ENCODE peak calls at places on chromosomes 11 and 22, in four cellular contexts. U is right cardiac atrium, N is colonic mucosa, K is neural progenitor cell. F is an unnamed sample. For H3K9me3 and H3K4me1, the result is how much of the 10 kb centered on the place peaks cover.

GRCh38 chr22:45150139-45150538 is 13.6 kb upstream of the NUP50 start:
- DNase-seq in U (no peak), N (no peak), K (no peak), F (no peak)

GRCh38 chr11:61079416-61080150 is 22.7 kb upstream of the CD5 start:
- DNase-seq in U (no peak), N (no peak), K (peak), F (no peak)

GRCh38 chr11:124970925-124971324 is 16.9 kb downstream of the CCDC15 start:
- DNase-seq in U (no peak), N (no peak), K (peak), F (no peak)

GRCh38 chr11:86427441-86427840 is 52.8 kb downstream of the CCDC81 start:
- DNase-seq in U (no peak), N (no peak), K (no peak), F (no peak)

GRCh38 chr11:35853871-35854270 is 90.0 kb upstream of the LDLRAD3 start:
- DNase-seq in U (no peak), N (no peak), K (no peak), F (no peak)

GRCh38 chr11:65260756-65261590 is 789 bp upstream of the POLA2 start:
- DNase-seq in U (no peak), N (no peak), K (no peak), F (no peak)

GRCh38 chr22:45993841-45994240 is 16.9 kb upstream of the WNT7B start:
- DNase-seq in U (no peak), N (no peak), K (no peak), F (no peak)

GRCh38 chr11:68128682-68129327 is 7.6 kb upstream of the CHKA start:
- DNase-seq in U (peak), N (no peak), K (no peak), F (peak)

GRCh38 chr11:85682330-85683305 is 3.4 kb downstream of the CCDC89 start:
- DNase-seq in U (peak), N (peak), K (no peak), F (peak)

GRCh38 chr11:12971955-12972354 is 37.2 kb upstream of the RASSF10 start:
- DNase-seq in U (no peak), N (no peak), K (no peak), F (no peak)

GRCh38 chr22:20509344-20510047 is 2.1 kb downstream of the MED15 start:
- DNase-seq in U (peak), N (peak), K (peak), F (peak)

GRCh38 chr11:58900479-58901420 is 38.5 kb upstream of the GLYATL1 start:
- DNase-seq in U (peak), N (peak), K (peak), F (peak)

GRCh38 chr22:24583221-24583971 is 9.5 kb downstream of the LRRC75B start:
- DNase-seq in U (peak), N (no peak), K (no peak), F (no peak)

GRCh38 chr11:132576706-132577105 is 955.6 kb downstream of the OPCML start:
- DNase-seq in U (peak), N (no peak), K (peak), F (no peak)

GRCh38 chr11:73158356-73159051 is 16.4 kb upstream of the FCHSD2 start:
- DNase-seq in U (no peak), N (no peak), K (no peak), F (no peak)

GRCh38 chr11:68927280-68928107 is 23.8 kb downstream of the IGHMBP2 start:
- DNase-seq in U (no peak), N (no peak), K (no peak), F (no peak)

GRCh38 chr11:32297629-32298028 is 137.7 kb downstream of the WT1 start:
- DNase-seq in U (no peak), N (no peak), K (peak), F (no peak)

GRCh38 chr11:45930031-45930794 is 7.8 kb downstream of the LARGE2 start:
- DNase-seq in U (peak), N (peak), K (no peak), F (no peak)

GRCh38 chr11:99068832-99069231 is 48.1 kb downstream of the CNTN5 start:
- DNase-seq in U (no peak), N (no peak), K (no peak), F (no peak)

GRCh38 chr11:68581439-68581838 is 102.9 kb upstream of the GAL start:
- DNase-seq in U (peak), N (no peak), K (no peak), F (peak)

GRCh38 chr11:72124046-72124445 is 11.5 kb upstream of the FOLR3 start:
- DNase-seq in U (no peak), N (no peak), K (no peak), F (no peak)
- H3K9me3 ChIP-seq in U (under half), N (under half), K (under half), F (under half)

DNA sequence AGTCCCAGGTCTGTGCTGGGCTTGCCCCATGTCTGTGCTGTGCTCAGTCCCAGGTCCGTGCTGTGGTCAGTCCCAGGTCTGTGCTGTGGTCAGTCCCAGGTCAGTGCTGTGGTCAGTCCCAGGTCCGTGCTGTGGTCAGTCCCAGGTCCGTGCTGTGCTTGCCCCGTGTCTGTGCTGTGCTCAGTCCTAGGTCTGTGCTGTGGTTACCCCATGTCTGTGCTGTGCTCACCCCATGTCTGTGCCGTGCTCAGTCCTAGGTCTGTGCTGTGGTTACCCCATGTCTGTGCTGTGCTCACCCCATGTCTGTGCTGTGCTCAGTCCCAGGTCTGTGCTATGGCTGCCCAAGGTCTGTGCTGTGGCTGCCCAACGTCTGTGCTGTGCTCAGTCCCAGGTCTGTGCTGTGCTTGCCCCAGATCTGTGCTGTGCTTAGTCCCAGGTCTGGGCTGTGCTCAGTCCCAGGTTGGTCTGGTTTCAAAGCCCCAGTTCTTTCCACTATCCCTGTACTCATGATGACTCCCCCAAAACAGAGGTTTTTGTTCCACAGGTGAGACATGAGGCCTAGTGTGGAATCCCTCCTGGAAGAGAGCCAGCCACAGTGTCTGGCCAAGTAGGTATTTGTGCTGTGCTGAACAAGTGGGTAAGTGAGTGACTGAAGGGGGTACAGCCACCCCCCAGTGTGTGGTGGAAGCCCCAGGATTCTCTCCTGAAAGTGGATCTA is 34.8 kb downstream of the IRAG1 start:
- DNase-seq in U (no peak), N (no peak), K (no peak), F (no peak)
- H3K27ac ChIP-seq in U (peak), N (peak), K (no peak), F (peak)

DNA sequence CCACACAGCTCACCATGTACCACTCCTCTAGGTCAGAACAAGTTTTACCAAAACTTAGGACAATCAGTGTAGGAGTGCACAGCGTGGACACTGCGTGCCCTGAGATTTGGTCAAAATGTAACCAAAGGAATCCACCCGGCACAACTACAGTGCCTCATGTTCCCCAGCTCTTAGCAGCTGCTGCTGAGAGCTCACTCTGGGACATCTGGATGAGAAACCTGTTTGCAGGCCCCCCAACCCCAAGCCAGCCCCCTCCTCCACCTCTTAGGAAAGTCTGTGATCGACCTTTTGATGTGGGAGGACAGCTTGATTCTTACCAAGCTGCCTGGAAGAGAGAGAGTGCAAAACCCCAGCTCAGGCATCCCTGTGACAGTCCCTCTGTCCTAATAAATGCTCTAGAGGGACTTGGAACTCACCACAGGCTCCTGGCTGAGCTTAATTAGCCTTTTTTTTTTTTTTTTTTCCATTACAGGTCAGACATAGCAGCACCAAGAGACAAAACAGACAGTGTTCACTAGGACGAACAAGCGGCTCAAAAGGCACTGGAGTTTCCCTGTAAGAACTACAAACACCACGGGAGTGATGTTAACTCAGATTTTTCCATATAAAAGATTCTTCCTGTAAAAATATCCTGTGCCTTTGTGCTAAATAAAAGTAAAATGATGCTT is 101.2 kb upstream of the AKIP1 start:
- DNase-seq in U (no peak), N (no peak), K (peak), F (no peak)
- H3K4me1 ChIP-seq in U (under half), N (under half), K (half or more), F (under half)

GRCh38 chr11:78727816-78728215 is 153.2 kb upstream of the NARS2 start:
- DNase-seq in U (no peak), N (no peak), K (no peak), F (no peak)
- H3K9me3 ChIP-seq in U (under half), N (under half), K (under half), F (under half)

F was measured in lung.